ENCODE peak calls at places on chromosomes 12 and 14, in ten cellular contexts. G, M, N, E, P, B, W, O, H and C are unnamed samples.

GRCh38 chr12:57775563-57776246 is 3.3 kb downstream of the EEF1AKMT3 start:
- DNase-seq in B (no peak), E (no peak), N (no peak), O (no peak), W (no peak), M (no peak), P (no peak), G (no peak), H (no peak), C (no peak)

GRCh38 chr12:4809449-4810218 is 89.4 kb downstream of the GALNT8 start:
- DNase-seq in H (no peak), P (no peak), N (peak), M (no peak), E (no peak), W (no peak), O (no peak), G (no peak), B (no peak), C (no peak)

GRCh38 chr12:123471374-123472068 is 13.6 kb downstream of the SNRNP35 start:
- DNase-seq in G (no peak), B (no peak), H (no peak), N (no peak), E (no peak), M (no peak), P (peak), O (no peak), W (no peak), C (peak)

GRCh38 chr12:47757360-47757839 is 1.3 kb downstream of the RAPGEF3 start:
- DNase-seq in M (no peak), B (no peak), H (no peak), W (no peak), G (no peak), O (no peak), P (no peak), E (no peak), N (no peak), C (no peak)

GRCh38 chr14:71388336-71388735 is 481.1 kb downstream of the PCNX1 start:
- DNase-seq in N (no peak), H (no peak), G (peak), P (no peak), O (no peak), E (no peak), M (no peak), W (no peak), B (no peak), C (no peak)

GRCh38 chr12:56348776-56349175 is 10.1 kb downstream of the IL23A start:
- DNase-seq in G (no peak), W (no peak), O (no peak), B (no peak), H (no peak), N (no peak), E (no peak), P (no peak), M (no peak), C (no peak)

GRCh38 chr14:102591372-102591943 is 991 bp upstream of the RCOR1 start:
- DNase-seq in O (no peak), P (no peak), M (peak), W (peak), E (peak), B (peak), N (peak), H (peak), G (peak), C (no peak)

GRCh38 chr12:72522411-72522810 is 250.2 kb downstream of the TRHDE start:
- DNase-seq in M (no peak), P (no peak), B (no peak), O (no peak), N (no peak), H (no peak), W (no peak), G (no peak), E (no peak), C (no peak)

GRCh38 chr14:99230271-99231141 is 41.5 kb downstream of the BCL11B start:
- DNase-seq in O (no peak), M (peak), H (no peak), W (no peak), G (no peak), E (no peak), N (peak), P (no peak), B (no peak), C (peak)

GRCh38 chr12:92769124-92769901 is 66.5 kb downstream of the PLEKHG7 start:
- DNase-seq in H (no peak), G (no peak), B (no peak), E (no peak), O (peak), M (no peak), W (no peak), N (no peak), P (peak), C (no peak)

GRCh38 chr14:21993837-21994236 is 320.2 kb upstream of the OR4E1 start:
- DNase-seq in H (no peak), E (no peak), G (no peak), O (no peak), N (no peak), M (no peak), P (no peak), B (no peak), W (no peak), C (no peak)

GRCh38 chr14:21995332-21995731 is 321.7 kb upstream of the OR4E1 start:
- DNase-seq in E (no peak), M (no peak), O (no peak), H (no peak), P (no peak), G (no peak), W (no peak), N (no peak), B (no peak), C (no peak)

GRCh38 chr14:21993070-21993469 is 319.5 kb upstream of the OR4E1 start:
- DNase-seq in M (no peak), H (no peak), N (no peak), G (no peak), E (no peak), B (no peak), W (no peak), P (no peak), O (no peak), C (no peak)

GRCh38 chr14:21999400-21999799 is 325.8 kb upstream of the OR4E1 start:
- DNase-seq in N (no peak), H (no peak), P (no peak), M (no peak), E (no peak), W (no peak), G (no peak), O (no peak), B (no peak), C (no peak)

GRCh38 chr14:21997300-21997699 is 323.7 kb upstream of the OR4E1 start:
- DNase-seq in H (no peak), O (no peak), N (peak), E (no peak), W (no peak), G (peak), P (no peak), M (no peak), B (no peak), C (no peak)
- TF ChIP-seq CTCF in H (no peak), O (no peak), N (peak), E (no peak), W (peak), G (peak), P (peak), M (no peak), B (no peak), C (no peak)

GRCh38 chr12:54991161-54991991 is 6.8 kb upstream of the TESPA1 start:
- DNase-seq in E (no peak), O (peak), H (no peak), P (no peak), B (no peak), N (no peak), M (peak), W (no peak), G (no peak), C (no peak)
- H3K4me3 ChIP-seq in E (no peak), O (peak), H (no peak), P (no peak), B (no peak), N (no peak), M (no peak), W (no peak), G (no peak), C (no peak)

DNA sequence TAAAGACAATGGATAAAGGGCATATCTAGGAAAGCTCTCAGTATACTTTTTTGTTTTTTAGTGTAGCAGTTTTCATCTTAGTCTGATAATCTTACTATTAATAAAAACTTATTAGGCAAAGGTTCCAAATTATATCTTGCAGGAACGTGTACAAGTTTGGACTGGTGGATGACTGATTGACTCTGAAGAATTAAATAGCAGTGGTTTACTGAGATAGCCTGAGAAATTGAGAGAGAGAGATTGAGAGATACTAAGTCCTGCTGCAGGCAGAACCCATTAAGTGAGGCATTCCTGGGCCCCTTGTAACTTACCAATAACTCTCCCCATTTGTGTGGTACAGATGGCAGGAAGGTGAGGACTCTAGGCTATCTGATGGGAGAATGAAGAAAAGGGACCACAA is 80.2 kb upstream of the SLC38A2 start:
- DNase-seq in P (no peak), W (no peak), N (no peak), G (no peak), M (no peak), O (no peak), H (no peak), E (no peak), B (no peak), C (no peak)
- TF ChIP-seq CTCF in P (no peak), W (no peak), N (no peak), G (no peak), M (no peak), O (no peak), H (no peak), E (no peak), B (no peak), C (no peak)

GRCh38 chr12:110591508-110592051 is 8.5 kb upstream of the PPTC7 start:
- DNase-seq in P (no peak), G (no peak), E (no peak), W (no peak), N (peak), O (no peak), M (no peak), H (no peak), B (no peak), C (no peak)
- H3K4me3 ChIP-seq in P (no peak), G (no peak), E (no peak), W (no peak), N (no peak), O (no peak), M (no peak), H (no peak), B (no peak), C (no peak)

GRCh38 chr12:88578274-88578673 is 2.0 kb downstream of the KITLG start:
- DNase-seq in P (no peak), B (no peak), H (no peak), M (no peak), E (no peak), O (no peak), W (peak), N (peak), G (no peak), C (no peak)

GRCh38 chr12:88578821-88579518 is 1.3 kb downstream of the KITLG start:
- DNase-seq in P (no peak), H (no peak), E (no peak), O (no peak), N (peak), M (no peak), B (no peak), W (no peak), G (peak), C (no peak)

GRCh38 chr12:88575361-88575959 is 4.8 kb downstream of the KITLG start:
- DNase-seq in G (no peak), M (no peak), N (no peak), W (no peak), B (no peak), P (no peak), O (no peak), E (no peak), H (no peak), C (no peak)

GRCh38 chr12:88579572-88579940 is 715 bp downstream of the KITLG start:
- DNase-seq in H (peak), B (peak), P (no peak), G (peak), M (no peak), O (peak), E (no peak), N (peak), W (no peak), C (no peak)

DNA sequence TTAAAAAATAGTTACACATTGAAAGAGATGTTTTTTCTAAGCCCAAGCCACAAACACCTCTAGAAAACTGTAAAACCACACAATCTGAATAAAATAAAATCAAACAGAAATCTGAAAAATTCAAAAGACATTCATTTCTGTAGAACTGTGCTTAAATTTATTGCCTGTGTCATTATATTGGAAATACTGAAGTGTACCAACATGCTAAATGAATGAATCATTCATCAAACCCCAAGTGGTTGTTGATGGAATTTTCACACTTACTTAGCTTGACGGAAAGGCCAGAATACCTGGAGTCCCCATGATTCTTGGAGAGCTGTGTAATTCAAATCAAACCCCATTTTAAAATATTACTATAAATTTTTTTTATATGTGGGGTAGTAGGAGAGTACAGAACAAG is 2.7 kb downstream of the KITLG start:
- DNase-seq in B (no peak), W (no peak), N (no peak), P (no peak), M (no peak), O (no peak), H (no peak), E (no peak), G (peak), C (peak)
- TF ChIP-seq CTCF in B (no peak), W (no peak), N (peak), P (no peak), M (peak), O (no peak), H (no peak), E (no peak), G (no peak), C (peak)

GRCh38 chr14:53047302-53047701 is 96.5 kb upstream of the FERMT2 start:
- DNase-seq in B (no peak), M (no peak), G (no peak), E (no peak), N (no peak), O (no peak), P (no peak), H (no peak), W (no peak), C (no peak)

GRCh38 chr14:53043107-53043704 is 92.4 kb upstream of the FERMT2 start:
- DNase-seq in M (no peak), W (no peak), P (peak), G (no peak), N (no peak), H (peak), O (no peak), B (no peak), E (no peak), C (no peak)

GRCh38 chr14:53044486-53044885 is 93.6 kb upstream of the FERMT2 start:
- DNase-seq in B (no peak), M (no peak), E (no peak), G (no peak), P (peak), N (no peak), O (no peak), W (no peak), H (no peak), C (peak)

GRCh38 chr14:53054457-53054856 is 98.7 kb downstream of the DDHD1 start:
- DNase-seq in N (no peak), E (peak), O (no peak), B (no peak), H (no peak), G (no peak), P (peak), W (no peak), M (no peak), C (peak)

GRCh38 chr14:53048631-53049030 is 97.8 kb upstream of the FERMT2 start:
- DNase-seq in N (no peak), E (no peak), B (no peak), O (no peak), P (no peak), H (no peak), G (no peak), M (no peak), W (no peak), C (peak)
- H3K4me3 ChIP-seq in N (no peak), E (no peak), B (no peak), O (no peak), P (no peak), H (no peak), G (no peak), M (no peak), W (no peak), C (no peak)

GRCh38 chr12:66379613-66380012 is 77.3 kb downstream of the HELB start:
- DNase-seq in G (no peak), M (no peak), W (no peak), P (no peak), N (no peak), H (no peak), B (no peak), O (no peak), E (no peak), C (no peak)
- TF ChIP-seq CTCF in G (no peak), M (no peak), W (no peak), P (no peak), N (no peak), H (no peak), B (no peak), O (no peak), E (no peak), C (no peak)

DNA sequence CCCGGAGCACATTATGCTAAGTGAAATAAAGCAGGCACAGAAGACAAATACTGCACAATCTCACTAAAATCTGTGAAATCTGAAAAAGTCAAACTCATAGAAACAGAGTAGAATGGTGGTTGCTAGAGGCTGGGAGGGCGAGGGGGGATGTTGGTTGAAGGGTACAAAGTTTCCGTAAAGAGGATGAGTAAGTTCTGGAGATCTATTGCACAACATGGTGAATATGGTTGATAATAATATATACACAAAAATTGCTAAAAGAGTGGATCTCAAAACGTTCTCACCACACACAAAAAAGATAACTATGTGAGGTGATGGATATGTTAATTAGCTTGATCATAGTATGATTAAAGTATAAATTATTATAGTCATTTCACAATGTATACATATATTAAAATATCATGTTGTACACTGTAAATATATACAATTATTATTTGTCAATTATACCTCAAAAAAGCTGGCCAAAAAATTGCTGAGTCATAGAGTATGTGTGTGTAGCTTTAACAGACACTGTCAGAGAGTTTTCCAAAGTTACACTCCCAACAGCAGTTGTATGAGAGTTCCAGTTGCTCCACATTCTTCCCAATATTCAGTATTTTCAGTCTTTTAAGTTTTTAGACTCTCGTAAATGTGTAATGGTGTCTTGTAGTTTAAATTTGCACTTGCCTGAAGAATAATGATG is 19.3 kb upstream of the SIX1 start:
- DNase-seq in H (no peak), E (no peak), W (no peak), M (no peak), N (no peak), P (no peak), G (no peak), B (no peak), O (no peak), C (no peak)
- H3K4me3 ChIP-seq in H (no peak), E (no peak), W (no peak), M (no peak), N (no peak), P (no peak), G (no peak), B (no peak), O (no peak), C (no peak)

GRCh38 chr14:20611277-20611676 is 20.1 kb upstream of the RNASE12 start:
- DNase-seq in M (no peak), E (no peak), B (no peak), P (no peak), W (no peak), H (no peak), G (no peak), N (no peak), O (no peak), C (no peak)

GRCh38 chr14:20614038-20614840 is 23.1 kb upstream of the RNASE12 start:
- DNase-seq in H (no peak), N (peak), W (no peak), P (peak), M (no peak), G (no peak), B (no peak), E (no peak), O (no peak), C (no peak)

GRCh38 chr14:20612403-20612802 is 21.2 kb upstream of the RNASE12 start:
- DNase-seq in G (no peak), N (no peak), P (no peak), B (no peak), H (no peak), O (peak), M (no peak), E (no peak), W (no peak), C (no peak)

GRCh38 chr14:20615996-20616395 is 24.8 kb upstream of the RNASE12 start:
- DNase-seq in G (no peak), N (no peak), P (no peak), E (no peak), W (no peak), B (no peak), O (no peak), H (no peak), M (no peak), C (no peak)

GRCh38 chr14:20613094-20614037 is 22.2 kb upstream of the RNASE12 start:
- DNase-seq in W (peak), N (peak), B (peak), O (peak), H (peak), M (peak), E (peak), G (peak), P (peak), C (peak)
- TF ChIP-seq CTCF in W (peak), N (peak), B (peak), O (peak), H (peak), M (peak), E (no peak), G (peak), P (peak), C (peak)

GRCh38 chr14:68262567-68262966 is 443.0 kb downstream of the RAD51B start:
- DNase-seq in E (no peak), M (no peak), W (no peak), B (no peak), G (no peak), O (no peak), P (no peak), H (no peak), N (no peak), C (no peak)

GRCh38 chr14:68263563-68264350 is 444.2 kb downstream of the RAD51B start:
- DNase-seq in M (no peak), H (no peak), P (no peak), O (no peak), G (peak), N (no peak), E (no peak), W (no peak), B (no peak), C (peak)

GRCh38 chr14:68260121-68260520 is 440.5 kb downstream of the RAD51B start:
- DNase-seq in P (no peak), H (no peak), M (no peak), N (peak), B (no peak), E (no peak), G (no peak), O (no peak), W (no peak), C (no peak)

GRCh38 chr14:68257969-68258368 is 438.4 kb downstream of the RAD51B start:
- DNase-seq in M (no peak), B (no peak), N (no peak), P (no peak), O (no peak), H (no peak), G (no peak), E (no peak), W (no peak), C (no peak)

DNA sequence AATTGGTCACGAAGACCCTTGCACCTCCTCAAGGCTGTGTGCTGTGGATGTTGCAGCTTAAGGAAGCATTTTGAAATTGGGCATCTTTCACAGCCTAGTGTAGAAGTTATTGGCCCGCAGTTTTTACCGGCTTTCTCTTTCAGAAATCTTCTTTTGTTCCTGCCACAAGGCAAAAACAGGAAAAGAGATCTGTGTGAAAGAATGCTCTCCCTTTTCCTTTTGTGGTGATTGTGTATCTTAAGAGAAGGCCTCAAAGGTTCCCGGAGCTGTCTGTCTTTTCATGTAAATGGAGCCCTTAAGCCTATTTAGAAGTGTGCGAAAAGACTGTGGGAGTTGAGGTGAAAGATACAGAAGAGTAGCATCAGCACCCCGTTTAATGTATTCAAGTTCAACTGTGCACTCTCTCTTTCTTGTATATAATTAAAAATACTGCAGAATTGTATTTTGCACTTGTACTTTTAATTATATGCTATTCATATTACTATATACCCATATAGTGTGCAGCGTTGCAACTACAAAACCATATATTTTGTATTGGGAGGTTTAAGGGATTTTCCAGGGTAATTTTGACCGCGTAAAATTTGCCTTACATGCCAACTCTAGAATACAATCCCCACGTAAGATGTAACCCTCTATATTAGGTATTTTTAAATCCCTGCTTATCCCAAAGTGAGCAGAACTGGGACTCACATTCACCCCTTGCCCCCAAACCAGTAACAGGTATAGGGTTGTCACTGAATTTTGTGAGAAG is 441.7 kb downstream of the RAD51B start:
- DNase-seq in M (no peak), H (no peak), O (no peak), G (no peak), B (no peak), P (no peak), E (no peak), N (peak), W (no peak), C (no peak)
- H3K4me3 ChIP-seq in M (no peak), H (no peak), O (no peak), G (no peak), B (no peak), P (no peak), E (no peak), N (peak), W (no peak), C (no peak)